ENCODE peak calls at places on chromosomes 12 and 14, in five cellular contexts. M is kidney, I is fibroblast of lung, J is fibroblast of pulmonary artery, R is stomach. W is an unnamed sample.
A peak's percentile ranks its signal among the peaks of the same experiment; 100 is the strongest.

GRCh38 chr12:168763-169525 is 45.0 kb downstream of the SLC6A12 start:
- DNase-seq in M (no peak), I (peak; percentile 34), J (peak; percentile 22), R (no peak), W (no peak)

GRCh38 chr14:98233656-98234055 is 1038.3 kb downstream of the BCL11B start:
- DNase-seq in M (no peak), I (no peak), J (no peak), R (no peak), W (no peak)

GRCh38 chr14:68607081-68607851 is 185.6 kb downstream of the ZFP36L1 start:
- DNase-seq in M (no peak), I (peak; percentile 33), J (peak; percentile 26), R (peak; percentile 38), W (no peak)

GRCh38 chr12:100554608-100555077 is 18.8 kb upstream of the GAS2L3 start:
- DNase-seq in M (no peak), I (peak; percentile 82), J (peak; percentile 95), R (no peak), W (no peak)

GRCh38 chr12:94208433-94208921 is 60.1 kb downstream of the PLXNC1 start:
- DNase-seq in M (no peak), I (no peak), J (no peak), R (no peak), W (no peak)

GRCh38 chr14:74739293-74740030 is 23.7 kb upstream of the YLPM1 start:
- DNase-seq in M (no peak), I (peak; percentile 22), J (peak; percentile 3), R (no peak), W (no peak)

GRCh38 chr14:61525293-61526011 is 169.9 kb upstream of the HIF1A start:
- DNase-seq in M (peak; percentile 88), I (peak; percentile 89), J (peak; percentile 88), R (peak; percentile 58), W (peak; percentile 98)

GRCh38 chr12:18677189-18677588 is 60.6 kb downstream of the PLCZ1 start:
- DNase-seq in M (no peak), I (peak; percentile 20), J (peak; percentile 3), R (no peak), W (no peak)

GRCh38 chr12:32395031-32395430 is 4.3 kb upstream of the FGD4 start:
- DNase-seq in M (no peak), I (no peak), J (no peak), R (no peak), W (no peak)

GRCh38 chr12:65004270-65004669 is 116.8 kb downstream of the WIF1 start:
- DNase-seq in M (no peak), I (no peak), J (no peak), R (no peak), W (no peak)

GRCh38 chr14:29352681-29353080 is 575.0 kb downstream of the PRKD1 start:
- DNase-seq in M (no peak), I (no peak), J (peak; percentile 36), R (no peak), W (no peak)

GRCh38 chr14:105209091-105209490 is 28.0 kb upstream of the NUDT14 start:
- DNase-seq in M (no peak), I (no peak), J (no peak), R (no peak), W (no peak)

GRCh38 chr14:105207996-105208737 is 27.1 kb upstream of the NUDT14 start:
- DNase-seq in M (no peak), I (no peak), J (no peak), R (no peak), W (no peak)

GRCh38 chr14:105206873-105207272 is 25.8 kb upstream of the NUDT14 start:
- DNase-seq in M (no peak), I (no peak), J (no peak), R (no peak), W (no peak)

GRCh38 chr14:105208738-105209075 is 27.6 kb upstream of the NUDT14 start:
- DNase-seq in M (no peak), I (no peak), J (no peak), R (no peak), W (no peak)

DNA sequence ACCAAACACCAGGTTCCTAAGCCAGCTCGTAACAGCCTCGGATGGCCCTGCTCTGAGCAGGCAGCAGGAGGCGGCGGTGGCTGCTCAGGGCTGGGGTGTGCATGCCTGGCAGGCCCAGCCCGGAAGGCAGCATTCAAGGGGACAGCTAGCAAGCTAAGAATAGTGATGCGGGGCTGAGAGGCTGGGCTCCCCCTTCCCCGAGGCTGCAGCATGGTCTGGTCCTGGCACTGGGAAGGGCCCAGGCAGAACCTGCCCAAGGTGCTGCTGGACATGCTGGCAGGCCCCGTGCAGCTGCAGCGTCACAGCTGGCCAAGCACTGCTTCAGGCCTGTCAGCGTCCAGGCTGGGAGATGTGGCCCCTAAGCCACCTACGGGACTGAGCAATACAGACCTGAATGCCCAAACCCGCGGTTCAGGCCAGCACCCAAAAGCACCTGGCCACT is 26.4 kb upstream of the NUDT14 start:
- DNase-seq in M (no peak), I (no peak), J (no peak), R (no peak), W (no peak)
- TF ChIP-seq CTCF in M (no peak), I (no peak), J (no peak), R (no peak), W (no peak)

GRCh38 chr12:131230340-131231099 is 276.8 kb downstream of the ADGRD1 start:
- DNase-seq in M (peak; percentile 36), I (no peak), J (no peak), R (no peak), W (no peak)
- TF ChIP-seq CTCF in M (no peak), I (no peak), J (no peak), R (no peak), W (no peak)

DNA sequence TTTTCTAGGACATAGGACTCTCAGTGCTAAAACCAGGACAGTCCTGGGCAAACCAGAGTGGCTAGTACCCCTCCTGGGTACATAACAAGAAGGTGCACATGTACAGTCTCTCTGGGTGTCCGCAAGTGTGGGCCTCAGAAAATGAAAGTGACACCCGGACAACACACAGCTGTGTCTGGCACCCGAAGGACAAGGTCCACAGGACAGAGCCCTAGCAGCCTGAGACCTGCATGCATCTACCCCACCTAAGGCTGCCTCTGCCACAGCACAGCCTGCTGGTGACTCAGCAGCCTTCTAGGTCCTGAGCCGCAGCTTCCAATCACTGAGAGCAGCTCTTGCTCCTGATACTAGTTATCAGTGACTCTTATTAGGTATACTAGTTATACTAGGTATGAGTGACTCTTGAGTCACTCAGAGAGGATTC is 784.1 kb upstream of the TBX3 start:
- DNase-seq in M (no peak), I (peak; percentile 33), J (peak; percentile 54), R (peak; percentile 67), W (no peak)
- TF ChIP-seq CTCF in M (no peak), I (peak; percentile 14), J (peak; percentile 52), R (peak; percentile 10), W (no peak)

DNA sequence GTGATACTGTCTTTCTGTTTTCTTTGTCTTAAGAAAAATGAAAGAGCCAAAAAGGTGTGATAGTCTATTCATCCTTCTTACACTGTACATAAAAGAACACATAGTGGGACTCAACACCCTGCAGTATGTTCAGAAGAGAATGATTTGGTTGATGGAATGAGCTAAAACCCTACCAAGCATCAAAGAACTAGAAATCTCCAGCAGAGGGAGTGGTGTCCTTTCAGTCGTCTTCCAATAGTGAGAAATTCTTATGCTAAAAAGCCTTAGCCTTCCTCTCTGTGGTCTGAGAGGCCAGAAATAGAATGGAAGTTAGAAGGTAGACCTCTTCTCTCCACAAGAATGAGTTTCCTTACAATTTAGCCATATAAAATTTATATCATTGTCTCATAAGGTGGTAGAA is 393.4 kb upstream of the SEL1L start:
- DNase-seq in M (no peak), I (no peak), J (no peak), R (no peak), W (no peak)
- TF ChIP-seq CTCF in M (no peak), I (no peak), J (no peak), R (no peak), W (no peak)

W was measured in CD14-positive monocyte.